ENCODE peak calls at places on chromosomes 12 and 14, in seven cellular contexts. N is MV-4-11, X is HT1080, D is posterior cingulate gyrus, I is left ventricle myocardium superior, T is non-pigmented ciliary epithelial cell, E is GM23338. Y is an unnamed sample.

GRCh38 chr14:66508846-66509621 is 1.1 kb downstream of the GPHN start:
- DNase-seq in T (no peak), I (peak), E (peak), X (peak), D (peak), N (no peak), Y (peak)

GRCh38 chr14:74980746-74981661 is 21.7 kb upstream of the EIF2B2 start:
- DNase-seq in E (peak), T (no peak), X (peak), I (no peak), N (peak), D (no peak), Y (peak)

GRCh38 chr12:13171921-13172859 is 24.3 kb upstream of the EMP1 start:
- DNase-seq in T (no peak), I (no peak), E (peak), X (peak), D (no peak), N (no peak), Y (no peak)

GRCh38 chr12:15253990-15254389 is 32.8 kb upstream of the RERG start:
- DNase-seq in N (no peak), I (no peak), E (peak), T (no peak), X (no peak), D (no peak), Y (no peak)

GRCh38 chr12:27177716-27178115 is 66.4 kb upstream of the STK38L start:
- DNase-seq in N (no peak), E (no peak), X (peak), T (no peak), D (no peak), I (no peak), Y (no peak)

GRCh38 chr12:43294147-43294546 is 257.9 kb downstream of the ADAMTS20 start:
- DNase-seq in D (no peak), X (no peak), I (no peak), T (no peak), N (no peak), E (no peak), Y (no peak)

GRCh38 chr12:86948851-86949250 is 692.7 kb upstream of the MGAT4C start:
- DNase-seq in X (no peak), E (no peak), T (no peak), I (no peak), N (no peak), D (no peak), Y (no peak)

GRCh38 chr12:129049917-129050316 is 196.6 kb downstream of the GLT1D1 start:
- DNase-seq in I (no peak), E (peak), X (peak), T (no peak), D (no peak), N (peak), Y (no peak)

GRCh38 chr12:89873745-89874144 is 165.1 kb upstream of the ATP2B1 start:
- DNase-seq in N (no peak), E (no peak), I (no peak), X (peak), D (no peak), T (no peak), Y (no peak)

GRCh38 chr12:13162904-13163303 is 33.6 kb upstream of the EMP1 start:
- DNase-seq in X (no peak), N (no peak), T (no peak), I (no peak), D (no peak), E (no peak), Y (no peak)

GRCh38 chr12:112575559-112576067 is 156.9 kb downstream of the PTPN11 start:
- DNase-seq in E (no peak), I (no peak), N (no peak), D (no peak), T (no peak), X (no peak), Y (no peak)

GRCh38 chr14:24843494-24843893 is 206.5 kb downstream of the STXBP6 start:
- DNase-seq in N (peak), T (no peak), I (no peak), E (no peak), X (no peak), D (no peak), Y (no peak)

GRCh38 chr12:24760162-24760561 is 188.7 kb downstream of the BCAT1 start:
- DNase-seq in N (no peak), T (no peak), E (peak), I (no peak), D (no peak), X (peak), Y (peak)

GRCh38 chr14:99681101-99681831 is 2.8 kb upstream of the CYP46A1 start:
- DNase-seq in D (no peak), E (no peak), T (no peak), X (no peak), I (no peak), N (no peak), Y (no peak)

GRCh38 chr14:54591461-54592245 is 24.7 kb downstream of the SAMD4A start:
- DNase-seq in E (no peak), N (no peak), X (no peak), I (no peak), T (no peak), D (no peak), Y (no peak)

GRCh38 chr12:1527789-1528188 is 66.6 kb downstream of the FBXL14 start:
- DNase-seq in T (peak), X (peak), I (no peak), D (no peak), E (no peak), N (peak), Y (no peak)

GRCh38 chr12:57112492-57113294 is 1.5 kb upstream of the STAT6 start:
- DNase-seq in I (peak), X (no peak), T (no peak), E (no peak), D (peak), N (no peak), Y (peak)

GRCh38 chr12:53399896-53400295 is 19.9 kb downstream of the SP1 start:
- DNase-seq in X (no peak), E (no peak), T (no peak), N (no peak), D (no peak), I (no peak), Y (no peak)

GRCh38 chr12:43285248-43285647 is 266.8 kb downstream of the ADAMTS20 start:
- DNase-seq in T (peak), N (no peak), D (no peak), I (no peak), X (peak), E (no peak), Y (no peak)

GRCh38 chr12:121530600-121531355 is 50.0 kb downstream of the KDM2B start:
- DNase-seq in X (peak), D (no peak), N (peak), I (peak), T (peak), E (peak), Y (no peak)

GRCh38 chr12:132152411-132152821 is 8.2 kb downstream of the NOC4L start:
- DNase-seq in X (no peak), E (no peak), T (no peak), I (peak), D (peak), N (no peak), Y (no peak)

GRCh38 chr14:104753528-104754212 is 723 bp downstream of the SIVA1 start:
- DNase-seq in N (no peak), T (no peak), I (peak), D (no peak), E (peak), X (no peak), Y (peak)

GRCh38 chr12:95396849-95397498 is 77.0 kb upstream of the METAP2 start:
- DNase-seq in X (peak), N (no peak), E (no peak), T (no peak), I (no peak), D (no peak), Y (no peak)

GRCh38 chr14:97022741-97023140 is 225.6 kb downstream of the VRK1 start:
- DNase-seq in X (no peak), D (no peak), N (no peak), E (no peak), I (no peak), T (no peak), Y (no peak)

GRCh38 chr12:30806989-30807694 is 52.4 kb upstream of the CAPRIN2 start:
- DNase-seq in D (no peak), E (peak), T (no peak), I (no peak), X (peak), N (peak), Y (peak)

GRCh38 chr14:93019367-93019843 is 96.3 kb downstream of the ITPK1 start:
- DNase-seq in E (no peak), N (no peak), I (no peak), D (no peak), T (no peak), X (no peak), Y (peak)

GRCh38 chr14:77436042-77436441 is 12.7 kb upstream of the NOXRED1 start:
- DNase-seq in D (no peak), E (no peak), X (peak), T (no peak), N (no peak), I (no peak), Y (no peak)

GRCh38 chr12:2751230-2751629 is 43.5 kb upstream of the FKBP4 start:
- DNase-seq in I (no peak), E (peak), T (no peak), D (no peak), N (no peak), X (no peak), Y (no peak)

GRCh38 chr12:17206553-17206952 is 600.6 kb upstream of the LMO3 start:
- DNase-seq in T (no peak), E (no peak), X (no peak), I (no peak), N (no peak), D (no peak), Y (no peak)

GRCh38 chr12:15364221-15365170 is 42.2 kb downstream of the PTPRO start:
- DNase-seq in D (no peak), I (no peak), N (no peak), X (peak), E (no peak), T (no peak), Y (peak)

GRCh38 chr12:47102845-47103666 is 23.3 kb upstream of the AMIGO2 start:
- DNase-seq in T (no peak), X (no peak), E (no peak), I (no peak), N (no peak), D (no peak), Y (no peak)

GRCh38 chr14:50335989-50336391 is 23.9 kb downstream of the DMAC2L start:
- DNase-seq in T (no peak), N (peak), I (peak), D (no peak), X (no peak), E (peak), Y (peak)

GRCh38 chr14:44529026-44529425 is 21.9 kb upstream of the FSCB start:
- DNase-seq in I (no peak), E (no peak), N (no peak), T (no peak), X (peak), D (no peak), Y (no peak)

GRCh38 chr14:104898870-104899510 is 25.7 kb upstream of the PLD4 start:
- DNase-seq in I (peak), N (no peak), T (no peak), D (no peak), X (no peak), E (no peak), Y (no peak)

Y was measured in NCI-H2081.